ENCODE peak calls at places on chromosomes 2 and 18, in ten cellular contexts. N is left ventricle myocardium inferior, Y is OCI-LY7, D is pancreas, S is HL-60, C is kidney, K is lower lobe of right lung, R is PC-9, W is MM.1S, U is stomach. Q is an unnamed sample.

GRCh38 chr2:15041429-15041837 is 408.9 kb downstream of the LRATD1 start:
- DNase-seq in W (no peak), S (no peak), N (peak; percentile 48), U (no peak), C (no peak), R (no peak), Y (no peak), D (no peak), K (no peak), Q (peak; percentile 63)

GRCh38 chr18:62341423-62341920 is 16.4 kb downstream of the TNFRSF11A start:
- DNase-seq in W (no peak), C (no peak), Y (no peak), U (peak; percentile 53), N (no peak), R (no peak), S (no peak), D (no peak), K (no peak), Q (no peak)

GRCh38 chr2:236088368-236089057 is 79.7 kb downstream of the GBX2 start:
- DNase-seq in W (no peak), K (no peak), R (no peak), C (no peak), U (no peak), Y (no peak), N (no peak), S (no peak), D (no peak), Q (no peak)

GRCh38 chr2:62038980-62039771 is 133.7 kb downstream of the COMMD1 start:
- DNase-seq in C (no peak), U (no peak), N (no peak), K (no peak), W (peak; percentile 78), D (no peak), Y (peak; percentile 94), R (no peak), S (peak; percentile 93), Q (no peak)

GRCh38 chr2:230244211-230244610 is 18.7 kb downstream of the SP140 start:
- DNase-seq in K (no peak), Y (no peak), C (no peak), U (no peak), R (no peak), D (no peak), W (no peak), N (no peak), S (no peak), Q (no peak)

GRCh38 chr2:24022975-24023575 is 13.2 kb downstream of the MFSD2B start:
- DNase-seq in N (no peak), D (no peak), U (no peak), S (no peak), C (no peak), R (no peak), Y (no peak), W (no peak), K (no peak), Q (no peak)

GRCh38 chr2:30252723-30253688 is 21.7 kb downstream of the LBH start:
- DNase-seq in N (peak; percentile 58), R (peak; percentile 61), Y (no peak), U (peak; percentile 58), W (no peak), C (no peak), K (no peak), S (peak; percentile 19), D (no peak), Q (no peak)

GRCh38 chr2:181025004-181025403 is 44.6 kb downstream of the UBE2E3 start:
- DNase-seq in U (no peak), K (no peak), R (no peak), W (no peak), S (no peak), C (no peak), N (no peak), Y (no peak), D (no peak), Q (no peak)

GRCh38 chr18:904135-905090 is at the start of gene ADCYAP1:
- DNase-seq in K (no peak), W (no peak), S (no peak), Y (no peak), N (no peak), D (peak; percentile 58), U (no peak), R (no peak), C (no peak), Q (no peak)

GRCh38 chr18:35837922-35838496 is 134.5 kb upstream of the RMP24 start:
- DNase-seq in U (no peak), C (no peak), Y (no peak), N (no peak), D (no peak), W (no peak), R (no peak), S (no peak), K (no peak), Q (no peak)
- TF ChIP-seq CTCF in U (no peak), C (no peak), Y (no peak), N (no peak), D (no peak), W (no peak), R (no peak), S (no peak), K (no peak), Q (no peak)

DNA sequence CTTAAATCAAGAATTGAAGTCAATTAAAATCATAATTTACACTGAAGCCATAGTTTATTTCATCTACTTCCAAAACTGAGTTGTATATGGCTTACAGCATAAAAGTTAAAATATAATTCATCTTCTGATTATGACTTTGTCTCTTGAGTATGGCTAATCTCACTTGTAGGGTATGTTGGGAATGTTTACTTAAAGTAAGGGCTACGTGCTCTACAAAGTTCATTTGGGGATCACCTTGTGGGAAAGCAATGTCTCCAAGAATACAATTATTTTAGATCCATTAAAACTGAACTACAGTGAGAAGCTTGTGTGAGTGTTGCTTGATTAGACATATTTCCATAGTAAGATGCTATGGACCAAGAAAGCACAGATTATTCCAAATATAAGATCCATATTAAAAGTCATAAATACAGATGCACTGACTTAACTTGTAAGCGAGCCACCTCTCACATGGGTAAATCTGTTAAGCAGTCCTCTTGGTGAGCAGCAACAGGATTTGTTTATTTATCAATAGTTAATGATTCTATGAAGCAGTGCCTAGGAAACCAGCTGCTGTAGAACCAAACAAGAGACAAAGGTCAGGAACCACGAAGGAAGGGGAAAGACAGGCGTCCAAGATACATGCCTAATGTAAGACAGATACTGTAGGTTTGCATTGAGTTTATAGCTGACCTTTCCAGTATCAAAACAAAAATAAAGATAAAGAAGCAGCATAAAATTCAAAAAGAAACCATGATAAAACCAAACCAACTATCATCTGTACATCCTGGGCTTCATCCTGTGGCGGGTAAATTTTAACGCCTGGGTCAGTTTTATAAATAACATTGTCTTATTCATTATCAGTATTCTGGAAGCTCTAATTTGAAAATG is 24.8 kb downstream of the DSG4 start:
- DNase-seq in W (no peak), Y (no peak), N (no peak), D (no peak), K (no peak), S (no peak), U (no peak), R (no peak), C (no peak), Q (no peak)
- H3K27ac ChIP-seq in W (no peak overlapping the region), Y (no peak overlapping the region), N (no peak overlapping the region), D (peak overlapping the region; percentile 3), K (no peak overlapping the region), S (no peak overlapping the region), U (no peak overlapping the region), R (no peak overlapping the region), C (no peak overlapping the region), Q (peak overlapping the region; percentile 69)

DNA sequence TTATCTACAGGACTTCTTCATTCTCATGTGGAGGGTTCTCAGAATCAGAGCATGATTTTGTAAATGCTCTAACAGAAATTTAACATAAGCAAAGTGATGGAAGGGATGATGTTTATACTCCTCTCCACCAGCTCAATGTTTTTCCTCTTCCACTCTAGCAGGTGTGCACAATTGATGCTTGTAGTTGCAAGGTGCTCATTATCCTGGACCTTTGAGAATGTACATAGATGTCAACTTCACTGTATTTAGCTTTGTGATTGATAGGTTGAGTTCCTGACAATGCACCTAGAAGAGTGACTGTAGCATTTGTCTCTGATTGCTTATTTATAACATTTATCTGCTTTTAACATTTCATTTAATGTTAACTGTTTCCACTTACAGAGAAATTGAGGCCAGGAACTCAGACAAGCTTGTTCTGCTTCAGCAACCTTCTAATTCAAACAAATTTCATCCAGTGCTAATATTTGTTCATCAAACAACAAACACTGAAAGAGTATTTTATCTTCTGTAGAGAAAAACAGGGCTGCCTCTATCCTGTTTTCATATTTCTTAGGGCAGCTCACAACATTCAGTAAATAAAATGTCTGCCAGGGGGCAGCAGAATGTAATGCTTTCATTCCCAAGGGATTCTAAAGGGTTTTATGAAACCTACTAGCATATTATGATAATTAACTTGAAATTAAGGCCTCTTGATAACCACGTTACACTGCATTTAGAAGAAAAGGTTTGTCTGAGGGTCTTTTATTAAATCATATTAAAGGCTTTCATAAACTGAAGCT is 127.9 kb upstream of the NOL4 start:
- DNase-seq in U (no peak), S (no peak), D (no peak), W (no peak), K (no peak), Y (no peak), C (no peak), R (no peak), N (no peak), Q (no peak)
- TF ChIP-seq CTCF in U (peak; percentile 10), S (no peak), D (peak; percentile 23), W (no peak), K (peak; percentile 26), Y (no peak), C (no peak), R (peak; percentile 36), N (peak; percentile 54), Q (peak; percentile 47)

GRCh38 chr2:132424526-132425121 is 8.0 kb downstream of the GPR39 start:
- DNase-seq in S (no peak), K (no peak), C (no peak), W (no peak), N (no peak), R (no peak), U (no peak), D (no peak), Y (no peak), Q (peak; percentile 64)

GRCh38 chr2:132416996-132417395 is 391 bp downstream of the GPR39 start:
- DNase-seq in C (no peak), R (no peak), W (no peak), D (peak; percentile 71), Y (no peak), U (no peak), K (no peak), S (no peak), N (no peak), Q (no peak)

GRCh38 chr2:132420776-132421175 is 4.2 kb downstream of the GPR39 start:
- DNase-seq in U (no peak), K (no peak), R (no peak), Y (no peak), S (no peak), D (no peak), C (no peak), N (no peak), W (no peak), Q (no peak)

GRCh38 chr2:132417430-132418035 is 928 bp downstream of the GPR39 start:
- DNase-seq in Y (no peak), S (no peak), W (no peak), U (no peak), C (peak; percentile 73), K (no peak), D (no peak), N (no peak), R (no peak), Q (no peak)

DNA sequence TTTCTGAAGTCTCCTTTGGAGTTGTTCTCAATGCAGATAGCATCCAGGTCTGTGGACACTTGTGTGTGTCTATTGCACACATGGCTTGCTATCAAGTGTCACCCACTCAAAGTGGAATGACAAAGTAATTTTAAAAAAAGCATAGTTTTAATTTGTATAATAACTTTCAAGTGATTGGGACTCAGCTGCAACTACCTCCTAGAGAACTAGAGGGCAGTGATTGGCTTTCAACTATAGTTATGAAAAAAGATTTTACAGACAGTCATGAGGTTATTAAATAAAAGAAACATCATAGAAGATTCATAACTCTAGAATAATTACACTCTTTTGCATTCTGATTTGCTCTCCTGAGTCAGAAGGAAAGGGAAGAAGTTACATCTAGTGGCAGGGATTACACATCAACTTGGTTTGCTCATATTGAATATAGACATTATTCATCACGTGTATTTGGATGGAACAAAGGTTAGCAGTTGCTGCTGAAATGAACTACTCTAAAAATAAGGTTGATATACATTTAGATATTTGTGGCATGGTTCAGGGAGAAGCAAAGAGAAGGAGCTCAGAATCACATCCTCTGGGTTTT is 4.7 kb downstream of the GPR39 start:
- DNase-seq in C (no peak), U (no peak), N (no peak), W (no peak), K (no peak), Y (no peak), R (no peak), D (no peak), S (no peak), Q (no peak)
- H3K27ac ChIP-seq in C (no peak overlapping the region), U (no peak overlapping the region), N (no peak overlapping the region), W (no peak overlapping the region), K (no peak overlapping the region), Y (no peak overlapping the region), R (no peak overlapping the region), D (no peak overlapping the region), S (no peak overlapping the region), Q (no peak overlapping the region)

Q was measured in right lobe of liver.